ENCODE peak calls at places on chromosomes 11 and 22, in seven cellular contexts. One of them, this sample, is unnamed.

GRCh38 chr11:134905513-134905912 is 493.5 kb upstream of the B3GAT1 start:
- DNase-seq in glutamatergic neuron: no peak
- DNase-seq in CD4-positive, alpha-beta T cell: no peak
- DNase-seq in LoVo: no peak
- DNase-seq in cardiac septum: no peak
- DNase-seq in endothelial cell: no peak
- DNase-seq in ureter: no peak
- DNase-seq in this sample: no peak

GRCh38 chr11:19594326-19594725 is 118.3 kb upstream of the NAV2 start:
- DNase-seq in glutamatergic neuron: no peak
- DNase-seq in LoVo: no peak
- DNase-seq in endothelial cell: no peak
- DNase-seq in CD4-positive, alpha-beta T cell: no peak
- DNase-seq in ureter: peak
- DNase-seq in cardiac septum: no peak
- DNase-seq in this sample: no peak

GRCh38 chr11:65355776-65356393 is 1.3 kb downstream of the TIGD3 start:
- DNase-seq in endothelial cell: peak
- DNase-seq in cardiac septum: no peak
- DNase-seq in glutamatergic neuron: peak
- DNase-seq in CD4-positive, alpha-beta T cell: no peak
- DNase-seq in ureter: no peak
- DNase-seq in LoVo: no peak
- DNase-seq in this sample: no peak

GRCh38 chr11:10478574-10479550 is 23.8 kb downstream of the AMPD3 start:
- DNase-seq in CD4-positive, alpha-beta T cell: no peak
- DNase-seq in glutamatergic neuron: no peak
- DNase-seq in endothelial cell: no peak
- DNase-seq in cardiac septum: no peak
- DNase-seq in LoVo: no peak
- DNase-seq in ureter: no peak
- DNase-seq in this sample: no peak

GRCh38 chr11:68584991-68585524 is 99.3 kb upstream of the GAL start:
- DNase-seq in endothelial cell: no peak
- DNase-seq in cardiac septum: no peak
- DNase-seq in CD4-positive, alpha-beta T cell: no peak
- DNase-seq in glutamatergic neuron: no peak
- DNase-seq in ureter: no peak
- DNase-seq in LoVo: no peak
- DNase-seq in this sample: no peak

GRCh38 chr22:39343259-39344045 is 6.3 kb upstream of the SYNGR1 start:
- DNase-seq in CD4-positive, alpha-beta T cell: peak
- DNase-seq in ureter: peak
- DNase-seq in glutamatergic neuron: peak
- DNase-seq in LoVo: peak
- DNase-seq in cardiac septum: no peak
- DNase-seq in endothelial cell: peak
- DNase-seq in this sample: peak

GRCh38 chr11:22173532-22173931 is 19.4 kb upstream of the ANO5 start:
- DNase-seq in LoVo: no peak
- DNase-seq in ureter: no peak
- DNase-seq in cardiac septum: no peak
- DNase-seq in endothelial cell: no peak
- DNase-seq in CD4-positive, alpha-beta T cell: no peak
- DNase-seq in glutamatergic neuron: no peak
- DNase-seq in this sample: no peak

GRCh38 chr11:103170865-103171264 is 61.6 kb downstream of the DYNC2H1 start:
- DNase-seq in LoVo: no peak
- DNase-seq in glutamatergic neuron: no peak
- DNase-seq in ureter: no peak
- DNase-seq in endothelial cell: no peak
- DNase-seq in CD4-positive, alpha-beta T cell: no peak
- DNase-seq in cardiac septum: no peak
- DNase-seq in this sample: no peak

GRCh38 chr22:48901324-48901723 is 926.3 kb downstream of the BRD1 start:
- DNase-seq in LoVo: no peak
- DNase-seq in CD4-positive, alpha-beta T cell: no peak
- DNase-seq in cardiac septum: no peak
- DNase-seq in endothelial cell: no peak
- DNase-seq in glutamatergic neuron: no peak
- DNase-seq in ureter: peak
- DNase-seq in this sample: no peak

GRCh38 chr22:50112151-50113118 is 22.6 kb downstream of the MOV10L1 start:
- DNase-seq in glutamatergic neuron: no peak
- DNase-seq in cardiac septum: no peak
- DNase-seq in CD4-positive, alpha-beta T cell: no peak
- DNase-seq in LoVo: no peak
- DNase-seq in endothelial cell: peak
- DNase-seq in ureter: peak
- DNase-seq in this sample: no peak

GRCh38 chr11:34549271-34549670 is 35.7 kb upstream of the ELF5 start:
- DNase-seq in ureter: no peak
- DNase-seq in CD4-positive, alpha-beta T cell: no peak
- DNase-seq in endothelial cell: no peak
- DNase-seq in LoVo: no peak
- DNase-seq in glutamatergic neuron: no peak
- DNase-seq in cardiac septum: no peak
- DNase-seq in this sample: no peak

GRCh38 chr11:59807047-59807446 is 3.5 kb downstream of the MRPL16 start:
- DNase-seq in endothelial cell: no peak
- DNase-seq in glutamatergic neuron: no peak
- DNase-seq in CD4-positive, alpha-beta T cell: no peak
- DNase-seq in ureter: no peak
- DNase-seq in LoVo: no peak
- DNase-seq in cardiac septum: no peak
- DNase-seq in this sample: no peak

GRCh38 chr11:3169235-3169951 is 4.3 kb upstream of the OSBPL5 start:
- DNase-seq in CD4-positive, alpha-beta T cell: no peak
- DNase-seq in cardiac septum: peak
- DNase-seq in glutamatergic neuron: peak
- DNase-seq in endothelial cell: no peak
- DNase-seq in ureter: peak
- DNase-seq in LoVo: no peak
- DNase-seq in this sample: no peak

GRCh38 chr11:113193077-113193476 is 121.3 kb upstream of the TTC12 start:
- DNase-seq in cardiac septum: no peak
- DNase-seq in CD4-positive, alpha-beta T cell: no peak
- DNase-seq in endothelial cell: no peak
- DNase-seq in glutamatergic neuron: no peak
- DNase-seq in ureter: no peak
- DNase-seq in LoVo: no peak
- DNase-seq in this sample: no peak

GRCh38 chr11:44659641-44660040 is 67.1 kb upstream of the TSPAN18 start:
- DNase-seq in LoVo: no peak
- DNase-seq in ureter: no peak
- DNase-seq in CD4-positive, alpha-beta T cell: no peak
- DNase-seq in glutamatergic neuron: no peak
- DNase-seq in endothelial cell: no peak
- DNase-seq in cardiac septum: no peak
- DNase-seq in this sample: no peak

GRCh38 chr22:29729161-29729560 is 9.4 kb downstream of the CABP7 start:
- DNase-seq in LoVo: no peak
- DNase-seq in ureter: no peak
- DNase-seq in glutamatergic neuron: no peak
- DNase-seq in cardiac septum: no peak
- DNase-seq in CD4-positive, alpha-beta T cell: no peak
- DNase-seq in endothelial cell: no peak
- DNase-seq in this sample: no peak

GRCh38 chr22:20437253-20438065 is at the start of gene SCARF2:
- DNase-seq in endothelial cell: peak
- DNase-seq in ureter: peak
- DNase-seq in CD4-positive, alpha-beta T cell: no peak
- DNase-seq in LoVo: no peak
- DNase-seq in cardiac septum: no peak
- DNase-seq in glutamatergic neuron: peak
- DNase-seq in this sample: no peak

GRCh38 chr11:93572621-93573020 is 29.4 kb upstream of the SMCO4 start:
- DNase-seq in CD4-positive, alpha-beta T cell: no peak
- DNase-seq in LoVo: no peak
- DNase-seq in endothelial cell: no peak
- DNase-seq in glutamatergic neuron: no peak
- DNase-seq in cardiac septum: no peak
- DNase-seq in ureter: no peak
- DNase-seq in this sample: no peak

GRCh38 chr11:108338750-108339149 is 115.9 kb downstream of the ATM start:
- DNase-seq in CD4-positive, alpha-beta T cell: no peak
- DNase-seq in glutamatergic neuron: no peak
- DNase-seq in endothelial cell: no peak
- DNase-seq in LoVo: no peak
- DNase-seq in cardiac septum: no peak
- DNase-seq in ureter: no peak
- DNase-seq in this sample: no peak

GRCh38 chr11:115616941-115617340 is 112.7 kb upstream of the CADM1 start:
- DNase-seq in ureter: no peak
- DNase-seq in CD4-positive, alpha-beta T cell: no peak
- DNase-seq in endothelial cell: no peak
- DNase-seq in cardiac septum: no peak
- DNase-seq in LoVo: no peak
- DNase-seq in glutamatergic neuron: no peak
- DNase-seq in this sample: no peak

GRCh38 chr11:126459691-126460404 is 104.4 kb downstream of the ST3GAL4 start:
- DNase-seq in ureter: no peak
- DNase-seq in glutamatergic neuron: no peak
- DNase-seq in endothelial cell: no peak
- DNase-seq in CD4-positive, alpha-beta T cell: no peak
- DNase-seq in LoVo: no peak
- DNase-seq in cardiac septum: no peak
- DNase-seq in this sample: no peak

GRCh38 chr11:9753031-9753430 is 89.2 kb downstream of the SWAP70 start:
- DNase-seq in cardiac septum: no peak
- DNase-seq in LoVo: peak
- DNase-seq in ureter: no peak
- DNase-seq in glutamatergic neuron: no peak
- DNase-seq in endothelial cell: no peak
- DNase-seq in CD4-positive, alpha-beta T cell: no peak
- DNase-seq in this sample: no peak

GRCh38 chr11:62217191-62217748 is 8.8 kb downstream of the SCGB2A1 start:
- DNase-seq in LoVo: peak
- DNase-seq in glutamatergic neuron: no peak
- DNase-seq in cardiac septum: no peak
- DNase-seq in CD4-positive, alpha-beta T cell: no peak
- DNase-seq in ureter: no peak
- DNase-seq in endothelial cell: no peak
- DNase-seq in this sample: no peak

GRCh38 chr11:68077617-68078592 is 39.1 kb downstream of the TCIRG1 start:
- DNase-seq in LoVo: no peak
- DNase-seq in ureter: peak
- DNase-seq in endothelial cell: no peak
- DNase-seq in cardiac septum: no peak
- DNase-seq in glutamatergic neuron: no peak
- DNase-seq in CD4-positive, alpha-beta T cell: no peak
- DNase-seq in this sample: no peak

GRCh38 chr22:20552913-20553401 is 45.5 kb downstream of the MED15 start:
- DNase-seq in glutamatergic neuron: no peak
- DNase-seq in LoVo: no peak
- DNase-seq in ureter: no peak
- DNase-seq in CD4-positive, alpha-beta T cell: no peak
- DNase-seq in endothelial cell: no peak
- DNase-seq in cardiac septum: no peak
- DNase-seq in this sample: no peak

GRCh38 chr11:2420502-2421225 is 20.1 kb downstream of the TSSC4 start:
- DNase-seq in endothelial cell: peak
- DNase-seq in cardiac septum: peak
- DNase-seq in glutamatergic neuron: peak
- DNase-seq in CD4-positive, alpha-beta T cell: peak
- DNase-seq in LoVo: peak
- DNase-seq in ureter: peak
- DNase-seq in this sample: peak

GRCh38 chr11:64396079-64396591 is 37.2 kb downstream of the RPS6KA4 start:
- DNase-seq in CD4-positive, alpha-beta T cell: no peak
- DNase-seq in ureter: no peak
- DNase-seq in LoVo: no peak
- DNase-seq in endothelial cell: peak
- DNase-seq in cardiac septum: no peak
- DNase-seq in glutamatergic neuron: peak
- DNase-seq in this sample: no peak